ENCODE peak calls at places on chromosomes 3 and 15, in ten cellular contexts. X is posterior vena cava; W is CD8-positive, alpha-beta memory T cell; H is MCF 10A; R is T1000; D is activated naive CD8-positive, alpha-beta T cell treated with anti-CD3 and anti-CD28 coated beads, Interleukin-2, amount 50 U/mL, for 24 hours; E is OCI-LY7; U is HEK293T; I is lung microvascular endothelial cell; M is NCI-H748 treated with DMSO at 0.1 percent for 48 hours. Q is an unnamed sample.

GRCh38 chr15:40379853-40380252 is 2.7 kb upstream of the KNSTRN start:
- DNase-seq in M (no peak), W (no peak), R (peak; percentile 48), D (no peak), E (no peak), I (peak; percentile 79), H (peak; percentile 98), U (no peak), X (peak; percentile 88), Q (no peak)

GRCh38 chr15:58771621-58772235 is 626 bp downstream of the MINDY2 start:
- DNase-seq in E (peak; percentile 22), X (peak; percentile 88), U (peak; percentile 18), W (no peak), D (peak; percentile 33), I (no peak), M (no peak), H (peak; percentile 30), R (no peak), Q (no peak)

GRCh38 chr3:177345049-177345972 is 148.0 kb upstream of the TBL1XR1 start:
- DNase-seq in M (no peak), U (peak; percentile 72), X (peak; percentile 94), I (peak; percentile 98), H (peak; percentile 94), R (peak; percentile 66), D (peak; percentile 63), W (peak; percentile 72), E (peak; percentile 59), Q (peak; percentile 59)

GRCh38 chr3:110027446-110027845 is 690.1 kb upstream of the DPPA4 start:
- DNase-seq in W (no peak), M (no peak), H (peak; percentile 69), D (no peak), I (no peak), E (no peak), X (no peak), R (peak; percentile 2), U (no peak), Q (no peak)

GRCh38 chr3:32460031-32460749 is 42.5 kb downstream of the CMTM6 start:
- DNase-seq in D (peak; percentile 58), W (peak; percentile 95), R (no peak), E (peak; percentile 94), X (no peak), U (no peak), H (no peak), I (no peak), M (peak; percentile 75), Q (no peak)

GRCh38 chr3:130539005-130539404 is 22.0 kb downstream of the COL6A6 start:
- DNase-seq in M (no peak), X (no peak), H (peak; percentile 63), D (peak; percentile 33), U (peak; percentile 68), R (no peak), I (peak; percentile 58), E (peak; percentile 49), W (no peak), Q (no peak)

GRCh38 chr3:13522236-13522635 is 26.7 kb upstream of the FBLN2 start:
- DNase-seq in M (no peak), E (no peak), I (no peak), W (no peak), R (no peak), H (no peak), X (peak; percentile 60), D (no peak), U (no peak), Q (no peak)

GRCh38 chr15:75237316-75237982 is 20.7 kb upstream of the GOLGA6C start:
- DNase-seq in R (no peak), H (no peak), M (no peak), I (no peak), U (no peak), W (peak; percentile 38), E (no peak), X (peak; percentile 72), D (no peak), Q (no peak)

GRCh38 chr3:127019449-127019848 is 36.5 kb downstream of the PLXNA1 start:
- DNase-seq in M (no peak), X (no peak), D (no peak), W (no peak), H (no peak), R (peak; percentile 21), E (no peak), U (no peak), I (no peak), Q (no peak)

GRCh38 chr3:183826448-183826847 is 1.1 kb upstream of the MAP6D1 start:
- DNase-seq in M (no peak), W (no peak), E (no peak), R (no peak), D (no peak), I (peak; percentile 18), U (no peak), H (no peak), X (peak; percentile 63), Q (no peak)

GRCh38 chr3:159632847-159633246 is 355.8 kb upstream of the IL12A start:
- DNase-seq in W (no peak), U (no peak), E (no peak), X (no peak), I (no peak), M (no peak), D (no peak), H (no peak), R (no peak), Q (no peak)

Q was measured in NCI-H2081 treated with DMSO at 0.1 percent for 48 hours.